ENCODE peak calls at places on chromosomes 7 and 10, in six cellular contexts. Q is HepG2, M is A549, V is upper lobe of left lung, C is GM12878, X is K562. S is an unnamed sample.

GRCh38 chr7:5143935-5144903 is 45.8 kb upstream of the WIPI2 start:
- ATAC-seq in Q (peak), M (peak), V (peak), C (peak), X (peak), S (peak)

GRCh38 chr10:4257939-4258465 is 473.0 kb upstream of the KLF6 start:
- ATAC-seq in Q (no peak), M (no peak), V (no peak), C (no peak), X (no peak), S (no peak)

GRCh38 chr7:47373871-47374451 is 207.9 kb downstream of the TNS3 start:
- ATAC-seq in Q (no peak), M (no peak), V (no peak), C (no peak), X (no peak), S (no peak)

GRCh38 chr10:85976267-85976793 is 390.3 kb downstream of the GRID1 start:
- ATAC-seq in Q (no peak), M (no peak), V (no peak), C (peak), X (no peak), S (no peak)

GRCh38 chr7:66739953-66740301 is 606 bp upstream of the RABGEF1 start:
- ATAC-seq in Q (peak), M (no peak), V (no peak), C (peak), X (peak), S (no peak)

GRCh38 chr7:47485640-47486435 is 96.1 kb downstream of the TNS3 start:
- ATAC-seq in Q (no peak), M (peak), V (peak), C (no peak), X (no peak), S (no peak)

GRCh38 chr10:102635377-102635776 is 8.9 kb upstream of the TRIM8 start:
- ATAC-seq in Q (no peak), M (no peak), V (peak), C (peak), X (peak), S (no peak)

GRCh38 chr7:3451696-3452095 is 150.6 kb downstream of the SDK1 start:
- ATAC-seq in Q (no peak), M (no peak), V (no peak), C (no peak), X (no peak), S (no peak)

GRCh38 chr10:110758898-110759297 is 112.8 kb upstream of the PDCD4 start:
- ATAC-seq in Q (no peak), M (no peak), V (no peak), C (no peak), X (no peak), S (no peak)

GRCh38 chr10:46299267-46299530 is 12.4 kb downstream of the ANTXRL start:
- ATAC-seq in Q (no peak), M (no peak), V (no peak), C (no peak), X (no peak), S (no peak)

GRCh38 chr7:82722946-82723345 is 279.4 kb upstream of the CACNA2D1 start:
- ATAC-seq in Q (no peak), M (peak), V (no peak), C (peak), X (no peak), S (no peak)

GRCh38 chr7:28956608-28957063 is 1.5 kb downstream of the TRIL start:
- ATAC-seq in Q (peak), M (peak), V (peak), C (no peak), X (no peak), S (peak)

GRCh38 chr10:11012880-11013279 is 4.8 kb upstream of the CELF2 start:
- ATAC-seq in Q (no peak), M (no peak), V (no peak), C (no peak), X (no peak), S (no peak)

GRCh38 chr10:11014671-11015141 is 3.0 kb upstream of the CELF2 start:
- ATAC-seq in Q (no peak), M (no peak), V (no peak), C (no peak), X (no peak), S (no peak)

GRCh38 chr10:11016959-11017574 is 605 bp upstream of the CELF2 start:
- ATAC-seq in Q (no peak), M (peak), V (peak), C (peak), X (no peak), S (peak)

GRCh38 chr10:11017575-11018425 is at the start of gene CELF2:
- ATAC-seq in Q (no peak), M (peak), V (peak), C (peak), X (peak), S (peak)

DNA sequence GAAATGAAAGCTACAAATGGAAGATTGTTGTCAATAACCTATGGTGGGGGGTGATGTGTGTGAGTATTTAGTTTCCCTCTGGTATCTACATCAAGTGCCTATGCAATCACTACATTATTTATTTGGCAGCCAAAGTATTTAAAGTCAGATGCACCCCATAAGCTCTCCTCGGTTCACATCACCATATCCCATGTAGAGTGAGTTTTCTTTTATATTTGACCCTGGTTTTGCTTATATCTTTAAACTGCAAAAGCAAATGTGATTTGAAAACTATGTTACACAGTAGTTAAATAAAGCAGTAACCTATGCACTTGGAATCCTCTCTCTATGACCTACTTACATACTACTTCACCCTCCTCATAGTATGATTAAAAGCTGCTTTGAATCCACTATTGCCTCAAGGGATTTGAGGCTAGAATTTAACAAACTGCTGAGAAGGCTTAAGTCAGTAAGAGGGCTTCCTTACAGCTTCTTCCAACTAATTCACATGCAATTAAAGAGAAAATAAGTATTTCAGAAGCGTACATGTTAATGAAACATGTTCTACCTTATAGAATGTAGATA is 2.2 kb upstream of the CELF2 start:
- ATAC-seq in Q (no peak), M (no peak), V (no peak), C (no peak), X (no peak), S (no peak)
- H3K27ac ChIP-seq in Q (no peak), M (no peak), V (peak), C (no peak), X (no peak), S (peak)

GRCh38 chr7:44580945-44581344 is 1.1 kb downstream of the TMED4 start:
- ATAC-seq in Q (no peak), M (no peak), V (no peak), C (no peak), X (no peak), S (no peak)

GRCh38 chr7:44576228-44576627 is 2.5 kb upstream of the DDX56 start:
- ATAC-seq in Q (no peak), M (no peak), V (no peak), C (no peak), X (no peak), S (no peak)

GRCh38 chr7:44583145-44583544 is 1.1 kb upstream of the TMED4 start:
- ATAC-seq in Q (no peak), M (no peak), V (no peak), C (no peak), X (no peak), S (no peak)

GRCh38 chr7:44581426-44581906 is 565 bp downstream of the TMED4 start:
- ATAC-seq in Q (peak), M (peak), V (peak), C (peak), X (peak), S (no peak)

DNA sequence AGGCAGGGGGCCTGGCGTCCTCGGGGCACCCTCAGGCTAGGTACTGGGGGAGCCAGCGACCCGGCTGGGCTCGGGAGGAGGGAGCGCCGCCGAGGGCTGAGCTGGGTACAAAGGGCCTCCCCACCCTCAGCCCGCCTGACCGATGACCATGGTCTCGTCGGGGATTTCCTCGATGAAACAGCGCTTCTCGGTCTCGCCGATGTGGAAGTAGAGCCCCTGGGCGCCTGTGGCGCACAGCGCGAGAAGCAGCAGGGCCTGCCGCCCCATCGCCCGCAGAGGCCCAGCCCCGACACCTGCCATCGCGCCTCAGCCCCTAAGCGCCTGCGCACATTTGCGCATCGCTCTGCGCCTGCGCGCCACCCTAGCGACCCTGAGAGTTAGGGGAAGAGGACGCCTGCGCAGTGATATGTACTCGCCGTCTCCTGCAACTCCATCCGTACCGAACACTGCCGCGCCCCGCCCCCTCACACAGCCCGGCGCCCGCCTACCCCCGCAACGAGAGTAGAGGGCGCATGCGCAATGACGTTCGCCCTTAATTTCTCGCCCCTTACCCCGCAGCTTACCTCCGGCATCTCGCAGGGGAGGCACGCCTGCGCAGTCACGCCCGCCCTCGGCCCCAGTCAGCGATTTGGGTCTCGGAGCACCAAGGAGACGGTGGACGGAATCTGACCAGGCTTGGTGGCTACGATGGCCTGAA is at the start of gene TMED4:
- ATAC-seq in Q (peak), M (peak), V (peak), C (peak), X (peak), S (peak)
- TF ChIP-seq EP300 in Q (no peak), M (no peak), V (no peak), C (no peak), X (no peak), S (no peak)

GRCh38 chr7:100407285-100408180 is 21.0 kb downstream of the ZCWPW1 start:
- ATAC-seq in Q (peak), M (peak), V (peak), C (peak), X (peak), S (peak)
- TF ChIP-seq POLR2A in Q (no peak), M (no peak), V (no peak), C (no peak), X (no peak), S (no peak)

DNA sequence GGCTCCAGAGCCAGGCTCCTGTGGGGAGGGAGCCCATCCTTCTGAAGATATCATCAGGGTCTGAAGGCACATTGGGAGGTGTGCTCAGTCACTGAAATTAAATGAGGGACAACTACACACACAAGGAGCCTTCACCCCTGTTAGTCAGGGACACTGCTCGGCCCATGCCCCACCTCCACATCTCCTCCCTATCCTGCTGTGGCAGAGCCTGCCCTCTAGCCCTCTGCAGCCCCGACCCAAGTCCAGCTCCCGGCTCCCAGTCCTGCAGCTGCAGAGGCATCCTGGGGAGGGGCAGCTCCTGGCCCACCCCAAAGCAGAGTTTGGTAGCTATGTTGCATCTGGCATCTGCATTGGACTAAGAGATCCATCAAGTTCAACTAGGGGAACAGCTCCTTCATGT is 136.3 kb downstream of the ZNF248 start:
- ATAC-seq in Q (peak), M (no peak), V (no peak), C (no peak), X (no peak), S (no peak)
- H3K27ac ChIP-seq in Q (no peak), M (no peak), V (no peak), C (no peak), X (no peak), S (no peak)

GRCh38 chr7:25831901-25832411 is 320.0 kb upstream of the NFE2L3 start:
- ATAC-seq in Q (peak), M (no peak), V (no peak), C (no peak), X (no peak), S (no peak)

GRCh38 chr7:25832456-25832855 is 319.5 kb upstream of the NFE2L3 start:
- ATAC-seq in Q (peak), M (no peak), V (no peak), C (no peak), X (no peak), S (no peak)

GRCh38 chr7:25830986-25831558 is 320.9 kb upstream of the NFE2L3 start:
- ATAC-seq in Q (no peak), M (no peak), V (no peak), C (no peak), X (no peak), S (no peak)

GRCh38 chr7:25834050-25834449 is 317.9 kb upstream of the NFE2L3 start:
- ATAC-seq in Q (no peak), M (no peak), V (no peak), C (no peak), X (no peak), S (no peak)

GRCh38 chr7:25832926-25833325 is 319.1 kb upstream of the NFE2L3 start:
- ATAC-seq in Q (no peak), M (no peak), V (no peak), C (no peak), X (no peak), S (no peak)
- TF ChIP-seq EP300 in Q (no peak), M (no peak), V (no peak), C (no peak), X (no peak), S (no peak)

DNA sequence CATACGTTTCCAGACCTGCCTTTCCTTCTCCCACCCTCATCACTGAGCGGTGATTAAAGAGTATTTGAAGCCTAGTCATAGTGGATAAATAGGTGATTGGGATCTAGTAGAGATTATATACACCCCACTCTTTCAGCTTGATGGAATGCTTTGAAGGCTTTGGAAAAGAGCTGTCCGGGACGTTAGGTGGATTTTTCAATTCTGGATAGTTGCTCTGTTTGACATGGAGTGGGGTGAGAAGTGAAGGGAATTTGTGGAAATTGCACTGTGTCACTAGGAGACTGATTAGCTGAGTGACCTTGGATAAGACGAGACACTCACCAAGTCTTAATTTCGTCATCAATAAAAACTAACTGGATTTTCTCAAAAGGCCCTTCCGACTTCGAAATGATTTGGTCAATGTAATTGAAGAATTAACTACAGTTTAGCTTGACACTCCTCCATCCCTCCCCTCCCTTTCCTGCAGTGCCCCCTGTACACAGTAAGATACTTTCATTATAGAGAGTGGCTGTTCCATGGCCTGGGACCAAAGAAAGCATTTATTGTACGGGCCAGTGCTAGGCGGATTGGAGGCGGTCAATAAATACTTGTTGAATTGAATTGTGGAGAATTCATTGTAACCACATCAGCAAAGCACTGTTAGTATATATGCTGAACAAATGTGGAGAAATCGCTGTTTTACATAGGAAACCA is 959 bp downstream of the ZKSCAN1 start:
- ATAC-seq in Q (peak), M (no peak), V (no peak), C (peak), X (peak), S (no peak)
- TF ChIP-seq POLR2A in Q (peak), M (no peak), V (no peak), C (no peak), X (no peak), S (no peak)

GRCh38 chr7:38211940-38212339 is 33.9 kb downstream of the STARD3NL start:
- ATAC-seq in Q (no peak), M (no peak), V (no peak), C (no peak), X (no peak), S (peak)
- H3K27ac ChIP-seq in Q (no peak), M (no peak), V (no peak), C (no peak), X (no peak), S (peak)

DNA sequence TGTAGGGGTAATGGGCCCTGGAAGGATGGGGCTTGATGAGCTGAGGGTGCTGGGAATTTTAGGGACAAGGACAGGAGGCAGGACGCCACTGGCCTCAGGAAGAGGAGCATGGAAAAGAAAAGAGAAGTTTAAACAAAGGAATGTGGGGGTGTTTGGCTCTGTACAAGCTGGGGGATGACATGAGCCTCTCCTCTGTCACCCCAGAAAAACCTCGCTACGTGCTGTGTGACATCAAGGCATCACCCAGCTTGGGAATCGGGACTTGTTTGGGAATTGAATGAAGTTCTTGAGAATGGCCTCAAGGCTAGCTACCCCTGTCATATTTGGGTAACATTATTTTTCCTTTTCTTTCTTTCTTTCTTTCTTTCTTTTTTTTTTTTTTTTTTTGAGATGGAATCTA is 47.7 kb upstream of the HSPB1 start:
- ATAC-seq in Q (no peak), M (no peak), V (no peak), C (no peak), X (no peak), S (no peak)
- TF ChIP-seq EP300 in Q (no peak), M (no peak), V (no peak), C (no peak), X (no peak), S (no peak)

S was measured in gastroesophageal sphincter.